ENCODE peak calls at places on chromosome 22, in four cellular contexts. One of them, this sample, is unnamed.

GRCh38 chr22:45994516-45995404 is 17.8 kb upstream of the WNT7B start:
- DNase-seq in WTC11: peak; percentile 95
- DNase-seq in HepG2: no peak
- DNase-seq in K562: peak; percentile 72
- DNase-seq in this sample: peak; percentile 49

GRCh38 chr22:50665738-50666137 is 6.9 kb upstream of the SHANK3 start:
- DNase-seq in WTC11: no peak
- DNase-seq in HepG2: no peak
- DNase-seq in K562: no peak
- DNase-seq in this sample: no peak

GRCh38 chr22:20571531-20572007 is 64.2 kb downstream of the MED15 start:
- DNase-seq in HepG2: peak; percentile 16
- DNase-seq in WTC11: peak; percentile 72
- DNase-seq in K562: peak; percentile 99
- DNase-seq in this sample: peak; percentile 21

GRCh38 chr22:48618326-48618725 is 1209.3 kb downstream of the BRD1 start:
- DNase-seq in HepG2: no peak
- DNase-seq in WTC11: no peak
- DNase-seq in K562: no peak
- DNase-seq in this sample: no peak

GRCh38 chr22:37079668-37080171 is 28.2 kb downstream of the KCTD17 start:
- DNase-seq in WTC11: no peak
- DNase-seq in HepG2: no peak
- DNase-seq in K562: no peak
- DNase-seq in this sample: no peak

GRCh38 chr22:47380692-47381091 is 618.2 kb downstream of the TBC1D22A start:
- DNase-seq in WTC11: no peak
- DNase-seq in HepG2: no peak
- DNase-seq in K562: no peak
- DNase-seq in this sample: no peak

GRCh38 chr22:28013611-28014010 is 94.6 kb upstream of the PITPNB start:
- DNase-seq in HepG2: no peak
- DNase-seq in K562: no peak
- DNase-seq in WTC11: no peak
- DNase-seq in this sample: no peak

GRCh38 chr22:18050065-18050464 is 25.7 kb upstream of the MICAL3 start:
- DNase-seq in WTC11: no peak
- DNase-seq in HepG2: no peak
- DNase-seq in K562: no peak
- DNase-seq in this sample: no peak

GRCh38 chr22:24510694-24511625 is 15.8 kb downstream of the UPB1 start:
- DNase-seq in HepG2: peak; percentile 51
- DNase-seq in K562: peak; percentile 21
- DNase-seq in WTC11: no peak
- DNase-seq in this sample: no peak

GRCh38 chr22:26452236-26453016 is 23.4 kb downstream of the ASPHD2 start:
- DNase-seq in WTC11: no peak
- DNase-seq in HepG2: no peak
- DNase-seq in K562: no peak
- DNase-seq in this sample: no peak

GRCh38 chr22:42841444-42841843 is 15.6 kb downstream of the ARFGAP3 start:
- DNase-seq in WTC11: no peak
- DNase-seq in HepG2: no peak
- DNase-seq in K562: no peak
- DNase-seq in this sample: no peak

GRCh38 chr22:33577862-33578411 is 342.3 kb downstream of the LARGE1 start:
- DNase-seq in K562: no peak
- DNase-seq in HepG2: peak; percentile 98
- DNase-seq in WTC11: no peak
- DNase-seq in this sample: no peak

GRCh38 chr22:22166941-22167713 is 77.5 kb upstream of the VPREB1 start:
- DNase-seq in WTC11: no peak
- DNase-seq in HepG2: no peak
- DNase-seq in K562: no peak
- DNase-seq in this sample: no peak

GRCh38 chr22:25966448-25966913 is 202.8 kb upstream of the SEZ6L start:
- DNase-seq in K562: no peak
- DNase-seq in HepG2: no peak
- DNase-seq in WTC11: no peak
- DNase-seq in this sample: no peak

GRCh38 chr22:30054067-30054763 is 26.0 kb upstream of the HORMAD2 start:
- DNase-seq in WTC11: no peak
- DNase-seq in HepG2: no peak
- DNase-seq in K562: no peak
- DNase-seq in this sample: no peak

GRCh38 chr22:49100316-49100715 is 727.4 kb downstream of the BRD1 start:
- DNase-seq in WTC11: no peak
- DNase-seq in K562: no peak
- DNase-seq in HepG2: no peak
- DNase-seq in this sample: no peak

GRCh38 chr22:22798716-22799115 is 88.9 kb upstream of the IGLL5 start:
- DNase-seq in HepG2: no peak
- DNase-seq in K562: no peak
- DNase-seq in WTC11: no peak
- DNase-seq in this sample: no peak

GRCh38 chr22:26134654-26135330 is 34.5 kb upstream of the SEZ6L start:
- DNase-seq in K562: no peak
- DNase-seq in HepG2: peak; percentile 3
- DNase-seq in WTC11: peak; percentile 38
- DNase-seq in this sample: no peak

GRCh38 chr22:30159561-30160353 is 79.5 kb downstream of the HORMAD2 start:
- DNase-seq in HepG2: peak; percentile 12
- DNase-seq in K562: no peak
- DNase-seq in WTC11: no peak
- DNase-seq in this sample: peak; percentile 64

GRCh38 chr22:28989484-28989883 is 72.1 kb downstream of the C22orf31 start:
- DNase-seq in HepG2: no peak
- DNase-seq in K562: no peak
- DNase-seq in WTC11: no peak
- DNase-seq in this sample: no peak

GRCh38 chr22:31492151-31492550 is 2.5 kb upstream of the EIF4ENIF1 start:
- DNase-seq in K562: no peak
- DNase-seq in WTC11: no peak
- DNase-seq in HepG2: no peak
- DNase-seq in this sample: no peak

GRCh38 chr22:31495343-31495742 is 993 bp upstream of the SFI1 start:
- DNase-seq in WTC11: no peak
- DNase-seq in HepG2: no peak
- DNase-seq in K562: no peak
- DNase-seq in this sample: no peak

GRCh38 chr22:31497148-31497938 is 1.0 kb downstream of the SFI1 start:
- DNase-seq in HepG2: no peak
- DNase-seq in WTC11: no peak
- DNase-seq in K562: no peak
- DNase-seq in this sample: no peak

GRCh38 chr22:31496007-31496734 is at the start of gene SFI1:
- DNase-seq in K562: peak; percentile 90
- DNase-seq in WTC11: peak; percentile 92
- DNase-seq in HepG2: peak; percentile 74
- DNase-seq in this sample: peak; percentile 66

GRCh38 chr22:31496735-31497146 is 405 bp downstream of the SFI1 start:
- DNase-seq in WTC11: no peak
- DNase-seq in HepG2: no peak
- DNase-seq in K562: no peak
- DNase-seq in this sample: no peak
- TF ChIP-seq HMGXB4 in WTC11: no peak
- TF ChIP-seq HMGXB4 in HepG2: no peak
- TF ChIP-seq HMGXB4 in K562: no peak
- TF ChIP-seq HMGXB4 in this sample: no peak

GRCh38 chr22:36052505-36052941 is 23.9 kb upstream of the RBFOX2 start:
- DNase-seq in WTC11: no peak
- DNase-seq in K562: peak; percentile 60
- DNase-seq in HepG2: no peak
- DNase-seq in this sample: peak; percentile 13

GRCh38 chr22:36049678-36049997 is 21.0 kb upstream of the RBFOX2 start:
- DNase-seq in K562: no peak
- DNase-seq in WTC11: no peak
- DNase-seq in HepG2: no peak
- DNase-seq in this sample: no peak

GRCh38 chr22:36053242-36054147 is 24.9 kb upstream of the RBFOX2 start:
- DNase-seq in HepG2: no peak
- DNase-seq in K562: no peak
- DNase-seq in WTC11: no peak
- DNase-seq in this sample: no peak

DNA sequence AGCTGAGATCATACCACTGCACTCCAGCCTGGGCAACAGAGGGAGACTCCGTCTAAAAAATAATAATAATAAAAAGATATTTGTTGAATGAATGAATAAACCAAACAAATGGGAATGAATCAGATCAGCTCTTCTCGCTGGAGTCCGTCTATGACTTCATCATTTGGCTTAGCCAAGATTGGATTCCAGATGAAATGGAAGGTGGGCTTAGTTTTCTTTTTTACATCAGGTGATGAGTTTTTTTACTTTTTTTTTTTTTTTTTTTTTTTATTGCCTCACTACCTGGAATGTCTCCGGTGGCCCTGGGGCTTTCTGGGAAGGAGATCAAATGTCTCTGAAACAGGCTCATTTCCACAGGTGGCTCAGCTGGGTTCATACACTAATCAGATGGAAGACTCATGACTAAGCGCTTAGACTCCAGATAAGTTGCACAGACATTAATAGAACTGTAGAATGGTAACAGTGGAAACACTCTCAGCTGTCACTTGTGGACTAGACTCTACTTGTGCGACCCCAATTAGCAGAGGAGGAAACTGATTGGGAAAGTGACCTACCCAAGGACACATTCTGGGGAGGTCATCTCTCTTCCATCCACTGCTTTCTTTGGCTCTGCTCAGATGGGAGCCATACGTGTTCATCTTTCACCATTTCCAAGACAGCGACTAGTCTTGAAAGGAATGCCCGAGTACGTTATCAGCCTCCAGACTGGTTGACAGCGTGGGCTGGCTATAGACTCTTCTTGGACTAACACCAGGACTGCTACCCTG is 20.5 kb upstream of the RBFOX2 start:
- DNase-seq in HepG2: no peak
- DNase-seq in WTC11: no peak
- DNase-seq in K562: peak; percentile 15
- DNase-seq in this sample: no peak
- TF ChIP-seq HMGXB4 in HepG2: no peak
- TF ChIP-seq HMGXB4 in WTC11: no peak
- TF ChIP-seq HMGXB4 in K562: no peak
- TF ChIP-seq HMGXB4 in this sample: no peak

GRCh38 chr22:38203090-38203810 is 1.5 kb downstream of the MAFF start:
- DNase-seq in K562: no peak
- DNase-seq in WTC11: peak; percentile 56
- DNase-seq in HepG2: peak; percentile 46
- DNase-seq in this sample: peak; percentile 47
- TF ChIP-seq HMGXB4 in K562: no peak
- TF ChIP-seq HMGXB4 in WTC11: peak; percentile 43
- TF ChIP-seq HMGXB4 in HepG2: no peak
- TF ChIP-seq HMGXB4 in this sample: no peak

GRCh38 chr22:41178425-41178975 is 26.6 kb upstream of the L3MBTL2 start:
- DNase-seq in WTC11: no peak
- DNase-seq in HepG2: no peak
- DNase-seq in K562: no peak
- DNase-seq in this sample: no peak

GRCh38 chr22:41177626-41178424 is 27.3 kb upstream of the L3MBTL2 start:
- DNase-seq in K562: no peak
- DNase-seq in HepG2: no peak
- DNase-seq in WTC11: no peak
- DNase-seq in this sample: no peak

GRCh38 chr22:41180926-41181325 is 24.2 kb upstream of the L3MBTL2 start:
- DNase-seq in WTC11: no peak
- DNase-seq in HepG2: no peak
- DNase-seq in K562: no peak
- DNase-seq in this sample: no peak

GRCh38 chr22:41184679-41185078 is 20.4 kb upstream of the L3MBTL2 start:
- DNase-seq in K562: no peak
- DNase-seq in WTC11: peak; percentile 29
- DNase-seq in HepG2: no peak
- DNase-seq in this sample: no peak

GRCh38 chr22:41181349-41182241 is 23.5 kb upstream of the L3MBTL2 start:
- DNase-seq in WTC11: no peak
- DNase-seq in K562: no peak
- DNase-seq in HepG2: no peak
- DNase-seq in this sample: no peak
- TF ChIP-seq HMGXB4 in WTC11: no peak
- TF ChIP-seq HMGXB4 in K562: no peak
- TF ChIP-seq HMGXB4 in HepG2: no peak
- TF ChIP-seq HMGXB4 in this sample: no peak

This sample was measured in A549.